ENCODE peak calls at places on chromosomes 6 and 20, in eight cellular contexts. J, N, C, B, Q, A, O and P are unnamed samples.

GRCh38 chr20:859661-860294 is 26.3 kb downstream of the FAM110A start:
- DNase-seq in J (no peak), N (no peak), C (no peak), B (no peak), Q (no peak), A (no peak), O (no peak), P (no peak)

GRCh38 chr6:132445201-132445951 is 44.1 kb upstream of the MOXD1 start:
- DNase-seq in J (no peak), N (peak), C (peak), B (no peak), Q (peak), A (no peak), O (no peak), P (no peak)

GRCh38 chr6:145213614-145214013 is 521.7 kb downstream of the EPM2A start:
- DNase-seq in J (no peak), N (no peak), C (no peak), B (no peak), Q (no peak), A (no peak), O (no peak), P (no peak)

GRCh38 chr6:106223300-106223930 is 102.1 kb downstream of the ATG5 start:
- DNase-seq in J (peak), N (peak), C (peak), B (peak), Q (peak), A (peak), O (peak), P (peak)

GRCh38 chr20:3658708-3659491 is 4.3 kb downstream of the GFRA4 start:
- DNase-seq in J (no peak), N (no peak), C (no peak), B (no peak), Q (no peak), A (no peak), O (no peak), P (no peak)

GRCh38 chr20:37503256-37503927 is 17.7 kb upstream of the NNAT start:
- DNase-seq in J (no peak), N (no peak), C (no peak), B (no peak), Q (no peak), A (no peak), O (no peak), P (no peak)

GRCh38 chr20:34987288-34988175 is 31.9 kb downstream of the MYH7B start:
- DNase-seq in J (no peak), N (no peak), C (no peak), B (no peak), Q (no peak), A (no peak), O (no peak), P (no peak)

GRCh38 chr6:43302126-43302525 is 4.1 kb downstream of the SLC22A7 start:
- DNase-seq in J (no peak), N (no peak), C (no peak), B (no peak), Q (no peak), A (no peak), O (no peak), P (no peak)

GRCh38 chr6:42200035-42200434 is 5.3 kb upstream of the GUCA1B start:
- DNase-seq in J (no peak), N (peak), C (peak), B (no peak), Q (peak), A (no peak), O (no peak), P (no peak)

GRCh38 chr20:51156041-51156795 is 133.3 kb upstream of the KCNG1 start:
- DNase-seq in J (no peak), N (peak), C (no peak), B (no peak), Q (peak), A (no peak), O (no peak), P (no peak)